ENCODE peak calls at places on chromosomes 6 and 20, in four cellular contexts. P is tibial nerve, G is A549, O is body of pancreas. T is an unnamed sample.

GRCh38 chr6:89110288-89110687 is 7.6 kb downstream of the SRSF12 start:
- DNase-seq in P (no peak), G (no peak), O (no peak), T (no peak)

GRCh38 chr6:105357147-105357546 is 45.7 kb downstream of the PREP start:
- DNase-seq in P (no peak), G (no peak), O (no peak), T (no peak)

GRCh38 chr6:136579800-136580199 is 29.6 kb upstream of the MAP7 start:
- DNase-seq in P (no peak), G (no peak), O (no peak), T (no peak)

GRCh38 chr6:46538800-46539199 is 47.6 kb upstream of the RCAN2 start:
- DNase-seq in P (no peak), G (no peak), O (no peak), T (no peak)

GRCh38 chr6:130810307-130811030 is 16.7 kb upstream of the SMLR1 start:
- DNase-seq in P (no peak), G (no peak), O (no peak), T (no peak)

GRCh38 chr6:73368675-73369074 is 1.0 kb downstream of the OOEP start:
- DNase-seq in P (no peak), G (no peak), O (no peak), T (no peak)

GRCh38 chr6:115753446-115753845 is 307.2 kb downstream of the FRK start:
- DNase-seq in P (no peak), G (no peak), O (no peak), T (no peak)

GRCh38 chr6:2589171-2589661 is 161.5 kb downstream of the MYLK4 start:
- DNase-seq in P (no peak), G (no peak), O (no peak), T (no peak)

GRCh38 chr20:21202284-21202683 is 76.4 kb downstream of the KIZ start:
- DNase-seq in P (no peak), G (peak; percentile 44), O (no peak), T (no peak)

GRCh38 chr6:104682722-104683643 is 176.7 kb downstream of the HACE1 start:
- DNase-seq in P (no peak), G (peak; percentile 66), O (peak; percentile 58), T (no peak)

GRCh38 chr6:90765895-90766294 is 179.0 kb upstream of the MAP3K7 start:
- DNase-seq in P (no peak), G (no peak), O (no peak), T (no peak)

GRCh38 chr20:44247131-44247571 is at the start of gene GDAP1L1:
- DNase-seq in P (no peak), G (no peak), O (peak; percentile 16), T (no peak)

GRCh38 chr6:154139894-154140293 is 100.9 kb downstream of the OPRM1 start:
- DNase-seq in P (no peak), G (no peak), O (no peak), T (no peak)

GRCh38 chr6:2749972-2750600 is 636 bp downstream of the MYLK4 start:
- DNase-seq in P (peak; percentile 45), G (peak; percentile 50), O (peak; percentile 74), T (no peak)

GRCh38 chr6:135739288-135739687 is 112.2 kb upstream of the PDE7B start:
- DNase-seq in P (no peak), G (no peak), O (no peak), T (no peak)

GRCh38 chr6:24099181-24099580 is 26.8 kb upstream of the NRSN1 start:
- DNase-seq in P (no peak), G (no peak), O (no peak), T (no peak)

GRCh38 chr6:15476631-15477380 is 186.0 kb downstream of the DTNBP1 start:
- DNase-seq in P (no peak), G (no peak), O (no peak), T (peak; percentile 69)

GRCh38 chr6:20655317-20655716 is 121.1 kb downstream of the CDKAL1 start:
- DNase-seq in P (no peak), G (no peak), O (no peak), T (no peak)

DNA sequence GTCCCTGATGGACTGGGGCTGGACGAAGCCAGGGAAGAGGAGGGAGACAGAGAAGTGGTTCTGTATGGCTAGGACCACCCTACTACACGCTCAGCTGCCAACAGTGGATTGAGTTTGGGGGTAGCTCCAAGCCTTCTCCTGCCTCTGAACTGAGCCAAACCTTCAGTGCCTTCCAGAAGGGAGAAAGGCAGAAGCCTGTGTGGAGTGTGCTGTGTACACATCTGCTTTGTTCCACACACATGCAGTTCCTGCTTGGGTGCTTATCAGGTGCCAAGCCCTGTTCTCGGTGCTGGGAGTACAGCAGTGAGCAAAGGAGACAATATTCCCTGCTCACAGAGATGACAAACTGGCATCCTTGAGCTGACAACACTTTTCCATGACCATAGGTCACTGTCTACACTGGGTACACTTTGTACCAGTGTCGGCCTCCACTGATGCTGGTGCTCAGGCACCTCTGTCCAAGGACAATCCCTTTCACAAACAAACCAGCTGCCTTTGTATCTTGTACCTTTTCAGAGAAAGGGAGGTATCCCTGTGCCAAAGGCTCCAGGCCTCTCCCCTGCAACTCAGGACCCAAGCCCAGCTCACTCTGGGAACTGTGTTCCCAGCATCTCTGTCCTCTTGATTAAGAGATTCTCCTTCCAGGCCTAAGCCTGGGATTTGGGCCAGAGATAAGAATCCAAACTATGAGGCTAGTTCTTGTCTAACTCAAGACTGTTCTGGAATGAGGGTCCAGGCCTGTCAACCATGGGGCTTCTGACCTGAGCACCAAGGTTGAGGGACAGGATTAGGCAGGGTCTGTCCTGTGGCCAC is 11.3 kb upstream of the RBCK1 start:
- DNase-seq in P (no peak), G (no peak), O (peak; percentile 46), T (no peak)
- TF ChIP-seq POLR2A in P (no peak), G (no peak), O (no peak), T (no peak)

GRCh38 chr6:159973951-159974350 is 5.1 kb downstream of the IGF2R start:
- DNase-seq in P (no peak), G (peak; percentile 30), O (no peak), T (no peak)
- H3K4me1 ChIP-seq in P (peaks cover 33% of the 10 kb centered on the region), G (peaks cover 33% of the 10 kb centered on the region), O (peaks cover 68% of the 10 kb centered on the region), T (peaks cover 82% of the 10 kb centered on the region)

GRCh38 chr6:139638179-139638872 is 263.9 kb upstream of the CITED2 start:
- DNase-seq in P (no peak), G (no peak), O (no peak), T (no peak)

GRCh38 chr6:139635401-139636130 is 261.1 kb upstream of the CITED2 start:
- DNase-seq in P (no peak), G (no peak), O (no peak), T (no peak)

GRCh38 chr6:139632798-139633197 is 258.4 kb upstream of the CITED2 start:
- DNase-seq in P (no peak), G (no peak), O (no peak), T (no peak)

GRCh38 chr6:139637766-139638165 is 263.3 kb upstream of the CITED2 start:
- DNase-seq in P (no peak), G (no peak), O (no peak), T (no peak)

DNA sequence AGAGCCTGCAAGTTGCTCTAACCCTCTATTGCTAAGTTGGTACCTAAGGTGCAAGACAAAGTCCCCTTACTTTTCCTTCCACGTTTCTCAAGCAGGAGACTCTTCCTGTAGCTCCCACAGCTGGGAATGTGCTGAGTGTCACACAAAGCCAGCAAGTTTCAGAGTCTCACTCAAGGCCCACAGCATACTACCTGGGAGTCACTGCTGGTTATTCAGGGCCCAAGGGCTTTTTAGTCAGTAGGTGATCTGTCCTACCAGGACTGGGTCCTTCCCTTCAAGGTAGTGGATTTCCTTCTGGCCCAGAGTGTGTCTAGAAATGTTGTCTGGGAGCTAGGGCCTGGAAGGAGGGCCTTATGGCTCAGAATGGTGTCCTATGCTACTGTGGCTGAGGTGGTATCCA is 261.9 kb upstream of the CITED2 start:
- DNase-seq in P (no peak), G (no peak), O (no peak), T (no peak)
- TF ChIP-seq POLR2A in P (no peak), G (no peak), O (no peak), T (no peak)

GRCh38 chr6:26125015-26125690 is 37.9 kb downstream of the HFE start:
- DNase-seq in P (no peak), G (peak; percentile 12), O (peak; percentile 39), T (peak; percentile 90)

GRCh38 chr6:26124550-26125014 is 37.4 kb downstream of the HFE start:
- DNase-seq in P (no peak), G (no peak), O (no peak), T (no peak)

GRCh38 chr6:26128013-26128771 is 41.0 kb downstream of the HFE start:
- DNase-seq in P (no peak), G (no peak), O (no peak), T (no peak)

GRCh38 chr6:26123675-26124549 is 36.7 kb downstream of the HFE start:
- DNase-seq in P (peak; percentile 61), G (peak; percentile 98), O (peak; percentile 84), T (peak; percentile 98)

GRCh38 chr6:26126394-26127221 is 39.4 kb downstream of the HFE start:
- DNase-seq in P (no peak), G (no peak), O (no peak), T (no peak)
- H3K4me1 ChIP-seq in P (peaks cover 11% of the 10 kb centered on the region), G (peaks cover 54% of the 10 kb centered on the region), O (peaks cover 32% of the 10 kb centered on the region), T (peaks cover 46% of the 10 kb centered on the region)

DNA sequence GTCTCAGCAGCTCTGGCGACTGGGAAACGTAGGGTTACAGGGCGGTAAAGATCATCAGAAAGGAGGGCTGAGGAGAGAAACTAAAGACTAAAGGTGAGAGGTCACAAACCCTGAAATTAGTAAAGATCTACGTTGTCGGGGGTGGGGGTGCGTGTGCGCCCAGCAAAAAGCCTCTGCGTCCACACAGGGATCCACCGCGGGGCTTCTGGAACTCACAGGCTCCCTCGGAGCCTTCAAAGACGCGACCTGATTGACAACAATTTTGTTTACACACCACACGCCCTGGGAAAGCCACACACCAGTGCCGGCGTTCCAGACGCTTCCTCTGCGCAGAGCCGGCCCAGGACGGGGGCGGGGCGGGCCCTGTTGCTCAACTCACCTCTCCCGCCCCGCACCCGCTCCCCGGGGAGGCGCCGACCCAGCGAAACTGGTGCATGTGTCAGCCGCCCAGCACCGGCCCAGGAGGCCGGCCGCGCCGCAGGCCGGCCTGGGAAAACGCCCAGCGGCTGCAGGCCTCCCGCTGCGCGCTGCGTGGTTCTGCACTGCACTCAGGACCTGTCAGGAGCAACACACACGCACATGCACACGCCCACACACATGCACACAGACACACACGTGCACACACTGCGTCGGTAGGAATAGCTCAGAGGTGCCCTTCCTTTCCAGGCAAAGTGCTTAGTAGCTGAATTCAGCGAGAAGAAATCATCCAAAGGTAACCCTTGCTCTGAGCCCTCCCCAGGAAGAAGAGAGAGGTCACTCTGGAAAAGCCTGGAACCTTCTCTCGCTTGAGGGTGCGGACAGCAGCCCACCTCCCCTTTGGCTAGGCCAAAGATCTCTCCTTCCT is 57.2 kb upstream of the ARID1B start:
- DNase-seq in P (peak; percentile 93), G (peak; percentile 95), O (peak; percentile 99), T (peak; percentile 94)
- TF ChIP-seq POLR2A in P (peak; percentile 50), G (peak; percentile 34), O (peak; percentile 81), T (no peak)

T was measured in vagina.